ENCODE peak calls at places on chromosomes 6 and 20, in six cellular contexts. T is HCT116, V is HepG2, D is H1, C is WTC11, J is K562. B is an unnamed sample.

GRCh38 chr6:129351807-129352206 is 358.2 kb downstream of the ARHGAP18 start:
- DNase-seq in V (no peak), D (no peak), C (no peak), J (no peak), T (no peak), B (no peak)

GRCh38 chr6:26270903-26271639 is 93.9 kb upstream of the BTN3A2 start:
- DNase-seq in T (no peak), J (no peak), V (no peak), D (no peak), C (peak; percentile 65), B (peak; percentile 98)

GRCh38 chr20:51930775-51931174 is 128.5 kb upstream of the SALL4 start:
- DNase-seq in T (peak; percentile 6), V (no peak), J (peak; percentile 4), C (no peak), D (no peak), B (no peak)

GRCh38 chr6:31776563-31776960 is 566 bp downstream of the VWA7 start:
- DNase-seq in D (no peak), V (no peak), C (no peak), J (no peak), T (no peak), B (no peak)

GRCh38 chr6:112780498-112781096 is 433.5 kb downstream of the RFPL4B start:
- DNase-seq in V (peak; percentile 76), T (peak; percentile 75), D (peak; percentile 7), J (peak; percentile 79), C (peak; percentile 73), B (peak; percentile 24)

GRCh38 chr6:97085772-97086171 is 161.2 kb downstream of the KLHL32 start:
- DNase-seq in J (no peak), C (no peak), D (no peak), V (no peak), T (no peak), B (no peak)

GRCh38 chr6:133546098-133546497 is 304.9 kb downstream of the EYA4 start:
- DNase-seq in C (no peak), V (no peak), D (no peak), J (no peak), T (no peak), B (no peak)

GRCh38 chr6:82183642-82184282 is 63.8 kb downstream of the IBTK start:
- DNase-seq in C (no peak), V (no peak), D (no peak), T (no peak), J (no peak), B (no peak)

GRCh38 chr6:36755435-36756348 is 58.1 kb downstream of the RAB44 start:
- DNase-seq in T (no peak), C (no peak), D (no peak), J (peak; percentile 49), V (peak; percentile 40), B (peak; percentile 91)

GRCh38 chr20:34037121-34037520 is 43.4 kb downstream of the RALY start:
- DNase-seq in C (no peak), D (no peak), J (peak; percentile 57), V (no peak), T (no peak), B (no peak)

GRCh38 chr6:155388546-155388945 is 67.1 kb downstream of the NOX3 start:
- DNase-seq in V (no peak), D (no peak), T (no peak), C (no peak), J (no peak), B (no peak)

GRCh38 chr20:46562373-46563169 is 12.1 kb upstream of the OCSTAMP start:
- DNase-seq in C (peak; percentile 84), T (peak; percentile 47), D (peak; percentile 50), J (peak; percentile 81), V (peak; percentile 87), B (no peak)

GRCh38 chr6:1695546-1696494 is 86.1 kb downstream of the FOXC1 start:
- DNase-seq in J (no peak), C (no peak), V (no peak), T (no peak), D (no peak), B (no peak)

GRCh38 chr20:47810686-47811347 is 25.5 kb upstream of the SULF2 start:
- DNase-seq in C (peak; percentile 7), J (no peak), V (no peak), D (no peak), T (no peak), B (no peak)

GRCh38 chr6:13535306-13535705 is 39.1 kb upstream of the SIRT5 start:
- DNase-seq in C (no peak), J (no peak), D (no peak), T (no peak), V (no peak), B (no peak)

GRCh38 chr20:60223174-60223573 is 265.0 kb downstream of the CDH26 start:
- DNase-seq in T (no peak), J (no peak), V (no peak), D (no peak), C (no peak), B (no peak)

GRCh38 chr20:5567644-5568043 is 182.6 kb upstream of the SHLD1 start:
- DNase-seq in V (no peak), D (no peak), J (no peak), T (no peak), C (no peak), B (no peak)

GRCh38 chr20:10481671-10482070 is 46.6 kb downstream of the SLX4IP start:
- DNase-seq in J (no peak), T (no peak), C (no peak), D (no peak), V (no peak), B (no peak)

GRCh38 chr6:19032486-19033295 is 645.5 kb downstream of the RNF144B start:
- DNase-seq in J (no peak), C (no peak), D (no peak), T (no peak), V (no peak), B (no peak)

GRCh38 chr6:78629154-78629721 is 238.1 kb upstream of the IRAK1BP1 start:
- DNase-seq in D (no peak), V (no peak), T (no peak), C (peak; percentile 56), J (no peak), B (no peak)

GRCh38 chr6:24935753-24936152 is at the start of gene RIPOR2:
- DNase-seq in T (no peak), J (no peak), D (no peak), V (no peak), C (peak; percentile 62), B (no peak)

GRCh38 chr6:156830126-156830525 is 52.9 kb downstream of the ARID1B start:
- DNase-seq in T (no peak), D (no peak), V (no peak), C (no peak), J (no peak), B (no peak)

GRCh38 chr20:46970937-46971630 is 76.4 kb downstream of the EYA2 start:
- DNase-seq in V (peak; percentile 21), J (peak; percentile 34), T (peak; percentile 95), C (peak; percentile 42), D (peak; percentile 43), B (no peak)

GRCh38 chr6:82078286-82078908 is 169.1 kb downstream of the IBTK start:
- DNase-seq in J (no peak), V (no peak), D (no peak), C (no peak), T (no peak), B (no peak)

GRCh38 chr6:11434565-11435326 is 102.8 kb upstream of the TMEM170B start:
- DNase-seq in J (no peak), T (no peak), D (no peak), C (no peak), V (peak; percentile 100), B (no peak)

GRCh38 chr20:38893485-38894090 is 32.6 kb upstream of the FAM83D start:
- DNase-seq in D (peak; percentile 41), J (peak; percentile 82), C (peak; percentile 89), T (peak; percentile 19), V (peak; percentile 43), B (peak; percentile 38)

GRCh38 chr6:3277251-3277650 is 18.5 kb downstream of the PSMG4 start:
- DNase-seq in D (no peak), C (no peak), V (no peak), J (no peak), T (no peak), B (no peak)

GRCh38 chr20:19114410-19114809 is 98.0 kb upstream of the SLC24A3 start:
- DNase-seq in D (no peak), T (no peak), V (no peak), C (no peak), J (no peak), B (peak; percentile 34)

GRCh38 chr6:82953871-82954270 is 111.8 kb downstream of the UBE3D start:
- DNase-seq in V (no peak), D (no peak), C (no peak), J (peak; percentile 25), T (no peak), B (no peak)

GRCh38 chr6:98832282-98833100 is 1.9 kb upstream of the POU3F2 start:
- DNase-seq in T (no peak), J (no peak), C (peak; percentile 37), D (no peak), V (no peak), B (no peak)

GRCh38 chr20:46807998-46808397 is 86.6 kb upstream of the EYA2 start:
- DNase-seq in J (no peak), T (no peak), C (no peak), V (no peak), D (no peak), B (no peak)

GRCh38 chr20:49478754-49479689 is 3.4 kb downstream of the KCNB1 start:
- DNase-seq in V (no peak), D (no peak), C (no peak), J (no peak), T (no peak), B (no peak)

GRCh38 chr6:34484899-34485298 is 19.0 kb downstream of the PACSIN1 start:
- DNase-seq in D (no peak), J (peak; percentile 53), V (no peak), T (peak; percentile 28), C (no peak), B (peak; percentile 8)

GRCh38 chr20:14616003-14616402 is 278.6 kb upstream of the FLRT3 start:
- DNase-seq in D (no peak), V (no peak), C (no peak), T (no peak), J (no peak), B (no peak)
- TF ChIP-seq ATF3 in D (no peak), V (no peak), C (no peak), T (no peak), J (no peak), B (no peak)

GRCh38 chr6:72561629-72562028 is 60.2 kb upstream of the KCNQ5 start:
- DNase-seq in D (peak; percentile 13), J (peak; percentile 27), C (no peak), V (no peak), T (no peak), B (no peak)
- TF ChIP-seq ATF3 in D (no peak), J (no peak), C (no peak), V (no peak), T (no peak), B (no peak)

DNA sequence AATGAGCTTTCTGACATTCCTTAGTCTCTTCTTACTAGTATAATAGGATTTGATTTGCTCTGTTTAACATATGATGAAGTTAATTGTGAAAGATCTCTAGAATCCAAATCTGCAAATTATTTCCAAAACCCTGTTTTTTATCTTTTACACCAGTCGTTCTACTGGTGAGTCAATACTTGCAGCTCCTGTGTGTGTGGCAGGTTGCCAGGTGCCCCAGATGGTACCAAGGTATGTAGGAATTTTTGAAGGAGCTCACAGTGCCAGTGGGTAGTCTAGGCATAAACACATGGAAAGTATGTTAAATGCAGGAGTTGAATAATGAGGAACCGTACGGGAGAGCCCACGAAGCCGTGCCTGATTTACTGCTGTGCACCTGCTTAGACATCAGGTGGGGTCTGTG is 192.2 kb downstream of the FARS2 start:
- DNase-seq in D (no peak), T (no peak), V (no peak), J (no peak), C (no peak), B (no peak)
- TF ChIP-seq ATF3 in D (no peak), T (no peak), V (no peak), J (no peak), C (no peak), B (no peak)

GRCh38 chr6:7730003-7730402 is 4.1 kb downstream of the BMP6 start:
- DNase-seq in V (no peak), D (no peak), J (no peak), C (no peak), T (no peak), B (no peak)
- TF ChIP-seq ATF3 in V (no peak), D (no peak), J (no peak), C (no peak), T (no peak), B (no peak)

B was measured in GM12878.